ENCODE peak calls at places on chromosomes 12 and 14, in four cellular contexts. V, G, W and J are unnamed samples.

GRCh38 chr14:71908141-71908540 is 24.1 kb upstream of the RGS6 start:
- DNase-seq in V (no peak), G (no peak), W (no peak), J (no peak)

GRCh38 chr12:120710805-120711296 is 593 bp downstream of the UNC119B start:
- DNase-seq in V (no peak), G (no peak), W (no peak), J (peak)

GRCh38 chr14:57747036-57747435 is 118.9 kb downstream of the SLC35F4 start:
- DNase-seq in V (no peak), G (peak), W (peak), J (no peak)

GRCh38 chr14:72856530-72857264 is 37.2 kb downstream of the DPF3 start:
- DNase-seq in V (no peak), G (no peak), W (no peak), J (no peak)

GRCh38 chr14:77804592-77804991 is 4.7 kb downstream of the ADCK1 start:
- DNase-seq in V (no peak), G (no peak), W (no peak), J (peak)

GRCh38 chr14:88437659-88438058 is 52.2 kb downstream of the SPATA7 start:
- DNase-seq in V (no peak), G (no peak), W (no peak), J (no peak)

GRCh38 chr12:116492703-116493324 is 66.4 kb upstream of the MAP1LC3B2 start:
- DNase-seq in V (peak), G (peak), W (no peak), J (peak)

GRCh38 chr12:57592551-57593165 is 1.7 kb downstream of the PIP4K2C start:
- DNase-seq in V (peak), G (no peak), W (no peak), J (no peak)

GRCh38 chr14:24430682-24431568 is 1.2 kb downstream of the KHNYN start:
- DNase-seq in V (peak), G (peak), W (peak), J (no peak)
- TF ChIP-seq POLR2A in V (no peak), G (no peak), W (no peak), J (no peak)

GRCh38 chr12:14365294-14366210 is at the start of gene ATF7IP:
- DNase-seq in V (peak), G (peak), W (peak), J (peak)
- TF ChIP-seq POLR2A in V (peak), G (peak), W (no peak), J (peak)

DNA sequence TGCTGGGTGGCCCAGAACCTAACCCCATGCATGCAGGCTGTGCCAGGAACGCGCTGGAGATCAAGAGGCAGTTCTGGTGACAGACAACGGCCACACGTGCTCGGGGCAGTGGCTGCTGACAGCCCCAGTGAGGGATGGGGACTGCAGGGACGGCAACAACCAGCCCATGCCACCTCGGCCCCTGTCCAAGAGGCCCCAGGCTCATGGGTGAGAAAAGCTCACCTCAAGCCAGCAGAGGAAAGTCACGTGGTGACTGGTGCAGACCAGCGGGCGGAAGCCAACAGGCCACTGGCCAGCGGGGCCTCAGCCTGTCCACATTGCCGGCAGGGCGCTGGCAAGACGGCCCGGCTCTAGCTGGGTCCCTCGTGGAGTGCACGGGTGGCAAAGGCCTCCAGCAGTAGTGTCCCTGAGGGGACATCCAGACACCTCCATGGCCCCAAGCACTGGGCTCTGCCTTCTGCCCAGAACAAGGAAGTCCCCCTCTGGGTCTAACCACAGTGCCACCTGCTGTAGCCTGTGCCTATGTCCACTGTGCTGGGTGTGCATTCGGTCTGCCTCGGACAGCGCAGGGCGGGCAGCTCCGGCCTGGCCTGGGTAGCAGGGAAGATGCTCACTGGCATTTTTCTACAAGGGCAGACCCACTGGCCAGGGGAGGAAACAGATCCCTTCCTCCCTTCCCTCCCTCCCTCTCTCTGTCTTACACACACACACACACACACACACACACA is 134.1 kb downstream of the NCOR2 start:
- DNase-seq in V (no peak), G (no peak), W (peak), J (no peak)
- TF ChIP-seq POLR2A in V (no peak), G (no peak), W (no peak), J (no peak)

DNA sequence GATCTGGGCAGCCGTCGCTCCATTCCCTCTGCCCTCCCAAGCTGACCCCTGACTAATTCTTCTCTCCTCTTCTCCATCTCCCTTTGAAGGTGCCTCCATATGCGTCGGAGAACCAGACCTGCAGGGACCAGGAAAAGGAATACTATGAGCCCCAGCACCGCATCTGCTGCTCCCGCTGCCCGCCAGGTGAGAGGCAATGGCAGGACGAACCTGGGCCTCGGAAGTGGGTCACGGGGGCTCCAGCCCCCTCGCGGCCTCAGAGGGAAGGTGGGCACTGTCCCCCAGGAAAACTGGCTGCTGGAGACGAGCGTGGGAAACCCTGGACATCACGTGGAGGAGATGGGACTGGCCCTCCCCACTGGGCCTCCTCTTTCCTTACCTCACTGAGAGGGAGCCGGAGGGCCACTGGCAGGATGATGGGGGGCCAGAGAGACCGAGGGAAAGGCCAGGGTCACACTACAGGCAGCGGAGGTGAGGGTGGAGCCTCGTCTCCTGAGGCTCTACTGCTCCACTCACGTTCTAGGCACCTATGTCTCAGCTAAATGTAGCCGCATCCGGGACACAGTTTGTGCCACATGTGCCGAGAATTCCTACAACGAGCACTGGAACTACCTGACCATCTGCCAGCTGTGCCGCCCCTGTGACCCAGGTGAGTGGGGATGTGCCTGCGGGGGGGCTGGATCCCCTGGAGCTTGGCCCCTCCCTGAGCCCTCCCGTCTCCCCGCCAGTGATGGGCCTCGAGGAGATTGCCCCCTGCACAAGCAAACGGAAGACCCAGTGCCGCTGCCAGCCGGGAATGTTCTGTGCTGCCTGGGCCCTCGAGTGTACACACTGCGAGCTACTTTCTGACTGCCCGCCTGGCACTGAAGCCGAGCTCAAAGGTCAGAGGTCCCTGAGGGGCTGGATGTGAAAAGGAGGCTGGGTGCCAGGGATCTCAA is 806 bp downstream of the LTBR start:
- DNase-seq in V (no peak), G (no peak), W (no peak), J (no peak)
- TF ChIP-seq POLR2A in V (no peak), G (no peak), W (no peak), J (no peak)

DNA sequence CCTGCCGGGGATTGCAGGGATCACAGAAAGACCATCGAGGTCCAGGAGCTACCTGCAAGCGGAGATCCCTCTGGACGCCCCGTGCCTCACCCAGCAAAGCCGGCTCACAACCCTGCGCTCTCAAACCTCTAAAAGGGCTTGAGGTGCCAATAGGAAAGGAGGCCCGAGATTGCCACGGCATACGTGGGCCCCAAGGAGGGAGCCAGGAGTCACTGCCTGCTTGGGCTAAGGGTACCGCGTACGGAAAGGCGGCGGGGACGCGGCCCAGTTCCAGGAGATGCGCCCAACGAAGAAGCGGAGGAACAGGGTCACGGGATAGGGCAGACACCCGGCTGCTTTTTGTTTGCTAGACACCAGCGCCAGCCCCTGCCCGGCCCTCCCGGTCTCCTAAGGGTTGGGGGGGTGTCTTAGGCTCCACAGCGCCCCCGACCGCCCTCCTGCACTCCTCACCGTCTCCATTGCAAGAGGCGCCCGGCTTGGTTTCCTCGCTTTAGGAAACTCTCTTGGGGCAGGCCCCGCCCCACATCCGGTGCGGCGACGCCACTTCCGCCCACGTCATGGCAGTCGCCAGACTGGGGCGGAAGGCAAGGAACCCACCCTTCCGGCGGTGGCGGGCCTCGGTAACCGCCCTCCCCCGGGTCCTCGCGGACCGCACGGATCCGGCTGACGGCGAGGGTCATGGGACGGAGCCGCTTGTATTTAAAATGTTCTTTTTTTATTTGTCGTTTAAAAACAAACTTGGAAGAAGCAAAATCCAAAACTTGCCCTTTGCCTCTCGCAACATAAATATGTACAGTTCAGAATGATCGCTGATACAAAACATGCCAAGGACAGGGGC is at the start of gene PRKAG1:
- DNase-seq in V (peak), G (peak), W (peak), J (peak)
- TF ChIP-seq POLR2A in V (peak), G (peak), W (peak), J (peak)

DNA sequence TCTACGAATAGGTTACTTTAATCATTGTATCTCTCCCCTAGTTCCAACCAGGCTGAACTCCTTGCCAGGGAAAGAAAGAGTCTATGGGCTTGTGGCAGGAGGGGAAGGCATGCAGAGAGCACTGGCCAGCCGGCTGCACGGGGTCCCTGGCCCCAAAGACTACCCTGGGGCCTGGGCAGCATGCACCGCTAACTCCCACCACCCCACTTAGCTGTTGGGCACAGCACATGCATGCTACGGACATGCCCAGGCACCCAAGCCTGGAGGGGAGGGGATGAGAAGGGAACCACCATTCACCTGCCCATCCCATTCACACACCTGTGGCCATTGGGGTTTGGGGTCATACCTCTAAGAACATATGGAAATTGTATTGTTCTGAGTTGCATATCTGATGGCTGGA is 94.1 kb downstream of the PIK3C2G start:
- DNase-seq in V (no peak), G (no peak), W (no peak), J (no peak)
- TF ChIP-seq POLR2A in V (no peak), G (no peak), W (no peak), J (no peak)

GRCh38 chr12:45613855-45614254 is 115.7 kb upstream of the ARID2 start:
- DNase-seq in V (no peak), G (no peak), W (no peak), J (no peak)
- TF ChIP-seq POLR2A in V (no peak), G (no peak), W (no peak), J (no peak)

DNA sequence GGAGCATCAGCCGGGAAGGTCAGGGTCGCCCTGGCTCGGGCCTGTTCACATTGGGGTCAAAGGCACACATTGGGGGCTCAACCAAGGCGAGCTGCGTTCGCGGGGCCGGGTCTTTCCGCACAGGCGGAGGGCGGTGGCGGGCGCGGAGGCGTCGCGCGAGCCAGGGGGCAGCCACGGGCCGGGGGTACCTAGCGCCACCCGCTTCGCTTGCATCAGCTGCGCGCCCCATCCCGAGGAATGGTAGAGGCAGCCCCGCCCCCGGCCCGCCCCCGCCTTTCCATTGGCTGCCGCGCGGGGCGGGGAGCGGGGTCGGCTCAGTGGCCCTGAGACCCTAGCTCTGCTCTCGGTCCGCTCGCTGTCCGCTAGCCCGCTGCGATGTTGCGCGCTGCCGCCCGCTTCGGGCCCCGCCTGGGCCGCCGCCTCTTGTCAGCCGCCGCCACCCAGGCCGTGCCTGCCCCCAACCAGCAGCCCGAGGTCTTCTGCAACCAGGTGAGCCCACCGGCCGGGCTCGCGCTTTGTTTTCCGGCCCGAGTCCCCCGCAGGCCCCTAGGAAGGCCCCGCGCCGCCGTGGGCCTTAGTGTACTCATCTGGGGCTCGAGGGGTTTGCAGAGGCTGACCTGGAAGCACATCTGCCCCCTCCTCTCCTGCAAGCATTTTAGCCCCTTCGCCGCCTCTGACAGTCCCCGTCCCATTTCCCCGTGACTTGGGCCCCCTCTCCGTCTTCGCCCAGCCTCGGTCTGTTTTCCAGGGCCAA is at the start of gene ALDH2:
- DNase-seq in V (peak), G (peak), W (peak), J (peak)
- TF ChIP-seq POLR2A in V (no peak), G (peak), W (no peak), J (no peak)

DNA sequence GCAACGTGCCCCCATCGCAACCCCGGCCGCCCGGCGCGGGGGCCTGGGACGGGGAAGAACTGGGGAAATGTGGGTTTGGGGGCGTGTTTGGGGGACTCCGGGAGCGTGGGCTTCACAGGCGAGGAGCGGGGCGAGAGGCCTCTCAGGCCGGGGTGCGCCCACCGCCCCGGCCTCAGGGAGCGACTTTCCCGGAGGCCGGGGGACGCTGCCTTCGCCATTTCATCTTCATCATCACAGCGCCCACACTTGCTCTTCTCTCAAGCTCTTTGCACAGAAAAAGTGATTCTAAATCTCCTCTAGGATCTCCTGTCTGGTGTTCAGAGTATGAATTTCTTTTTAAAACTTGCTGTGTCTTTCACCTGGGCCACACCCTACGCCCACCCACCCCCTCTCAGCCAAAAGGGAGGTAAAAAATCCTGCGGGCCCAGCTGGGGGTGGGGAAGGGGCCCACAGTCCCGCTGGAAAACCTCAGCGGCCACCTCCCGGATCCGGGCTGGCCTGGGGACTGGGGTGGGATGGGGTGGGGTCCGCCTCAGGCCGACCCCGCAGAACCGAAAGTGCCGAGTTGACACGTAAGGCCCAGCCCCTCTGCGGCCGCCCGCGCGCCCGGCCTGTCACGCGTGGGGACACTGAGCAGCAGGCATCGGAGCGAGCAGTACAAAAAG is 7.4 kb downstream of the CDKN1B start:
- DNase-seq in V (no peak), G (no peak), W (no peak), J (peak)
- TF ChIP-seq POLR2A in V (no peak), G (no peak), W (no peak), J (no peak)